ENCODE peak calls at places on chromosomes 1 and 21, in five cellular contexts. M, G, X, F and D are unnamed samples.
A peak's percentile ranks its signal among the peaks of the same experiment; 100 is the strongest.

GRCh38 chr1:202086579-202087350 is 36.0 kb upstream of the GPR37L1 start:
- DNase-seq in G (no peak), M (no peak), X (peak; percentile 7), F (no peak), D (no peak)

GRCh38 chr1:246907472-246907871 is 24.3 kb downstream of the AHCTF1 start:
- DNase-seq in M (peak; percentile 71), F (no peak), G (peak; percentile 81), X (peak; percentile 22), D (peak; percentile 37)

GRCh38 chr1:831522-831921 is 92.2 kb upstream of the SAMD11 start:
- DNase-seq in M (no peak), G (no peak), F (no peak), X (no peak), D (no peak)

GRCh38 chr1:30331415-30332065 is 391.8 kb downstream of the MATN1 start:
- DNase-seq in F (no peak), G (no peak), M (no peak), X (no peak), D (no peak)

GRCh38 chr1:156670359-156670758 is 6.8 kb downstream of the NES start:
- DNase-seq in G (no peak), M (no peak), X (no peak), F (no peak), D (no peak)

GRCh38 chr1:27637052-27637451 is 2.1 kb upstream of the FGR start:
- DNase-seq in G (no peak), M (no peak), F (no peak), X (no peak), D (no peak)

GRCh38 chr1:109751531-109752260 is 10.9 kb upstream of the GSTM3 start:
- DNase-seq in G (no peak), M (no peak), F (no peak), X (no peak), D (no peak)

GRCh38 chr1:77825356-77825709 is 45.9 kb downstream of the MIGA1 start:
- DNase-seq in X (peak; percentile 23), M (peak; percentile 74), G (peak; percentile 90), F (peak; percentile 27), D (peak; percentile 77)

GRCh38 chr1:63969461-63969893 is 195.7 kb downstream of the ROR1 start:
- DNase-seq in G (no peak), F (no peak), X (no peak), M (no peak), D (no peak)

GRCh38 chr1:19033926-19034680 is 77.6 kb upstream of the IFFO2 start:
- DNase-seq in F (no peak), G (no peak), X (no peak), M (no peak), D (peak; percentile 20)

GRCh38 chr1:180157576-180158057 is 2.9 kb downstream of the QSOX1 start:
- DNase-seq in F (no peak), M (no peak), G (no peak), X (no peak), D (no peak)

GRCh38 chr21:34534522-34534921 is 22.5 kb upstream of the KCNE1 start:
- DNase-seq in X (no peak), M (no peak), F (no peak), G (no peak), D (peak; percentile 51)

GRCh38 chr1:156284762-156285161 is 637 bp downstream of the TMEM79 start:
- DNase-seq in M (no peak), G (no peak), X (no peak), F (no peak), D (peak; percentile 42)

GRCh38 chr1:28986296-28986910 is 72.0 kb downstream of the EPB41 start:
- DNase-seq in X (no peak), G (no peak), M (no peak), F (no peak), D (no peak)

GRCh38 chr1:27296773-27297214 is 25.2 kb upstream of the TMEM222 start:
- DNase-seq in M (peak; percentile 77), F (no peak), X (peak; percentile 73), G (peak; percentile 61), D (peak; percentile 81)

GRCh38 chr1:66022904-66023620 is 230.4 kb downstream of the PDE4B start:
- DNase-seq in M (peak; percentile 66), G (peak; percentile 23), F (no peak), X (no peak), D (no peak)

GRCh38 chr1:115220340-115221030 is 117.6 kb downstream of the NGF start:
- DNase-seq in F (no peak), M (no peak), X (no peak), G (no peak), D (no peak)

GRCh38 chr1:31625561-31626272 is 8.2 kb downstream of the HCRTR1 start:
- DNase-seq in M (no peak), X (no peak), F (no peak), G (peak; percentile 80), D (peak; percentile 86)

GRCh38 chr1:172220376-172220775 is 200.1 kb upstream of the C1orf105 start:
- DNase-seq in X (no peak), G (no peak), M (no peak), F (no peak), D (no peak)

GRCh38 chr1:160459056-160459455 is 58.7 kb downstream of the VANGL2 start:
- DNase-seq in F (no peak), M (peak; percentile 72), X (no peak), G (no peak), D (no peak)

GRCh38 chr1:228751360-228752098 is 16.2 kb downstream of the RHOU start:
- DNase-seq in F (no peak), M (no peak), G (no peak), X (no peak), D (no peak)

GRCh38 chr21:17853393-17854275 is 34.5 kb upstream of the C21orf91 start:
- DNase-seq in M (no peak), G (no peak), X (no peak), F (no peak), D (no peak)

GRCh38 chr1:232901255-232901654 is 49.2 kb upstream of the NTPCR start:
- DNase-seq in M (peak; percentile 51), F (no peak), G (no peak), X (no peak), D (no peak)

GRCh38 chr1:200337410-200337809 is 72.4 kb downstream of the ZNF281 start:
- DNase-seq in G (no peak), X (no peak), F (no peak), M (no peak), D (no peak)

GRCh38 chr1:243251544-243251943 is 3.5 kb downstream of the CEP170 start:
- DNase-seq in M (no peak), X (no peak), F (no peak), G (no peak), D (no peak)

GRCh38 chr1:1208713-1209433 is 2.5 kb upstream of the TNFRSF18 start:
- DNase-seq in M (no peak), X (no peak), F (no peak), G (peak; percentile 10), D (no peak)

GRCh38 chr21:32206631-32207030 is 72.2 kb downstream of the MIS18A start:
- DNase-seq in X (no peak), F (no peak), G (no peak), M (no peak), D (no peak)

DNA sequence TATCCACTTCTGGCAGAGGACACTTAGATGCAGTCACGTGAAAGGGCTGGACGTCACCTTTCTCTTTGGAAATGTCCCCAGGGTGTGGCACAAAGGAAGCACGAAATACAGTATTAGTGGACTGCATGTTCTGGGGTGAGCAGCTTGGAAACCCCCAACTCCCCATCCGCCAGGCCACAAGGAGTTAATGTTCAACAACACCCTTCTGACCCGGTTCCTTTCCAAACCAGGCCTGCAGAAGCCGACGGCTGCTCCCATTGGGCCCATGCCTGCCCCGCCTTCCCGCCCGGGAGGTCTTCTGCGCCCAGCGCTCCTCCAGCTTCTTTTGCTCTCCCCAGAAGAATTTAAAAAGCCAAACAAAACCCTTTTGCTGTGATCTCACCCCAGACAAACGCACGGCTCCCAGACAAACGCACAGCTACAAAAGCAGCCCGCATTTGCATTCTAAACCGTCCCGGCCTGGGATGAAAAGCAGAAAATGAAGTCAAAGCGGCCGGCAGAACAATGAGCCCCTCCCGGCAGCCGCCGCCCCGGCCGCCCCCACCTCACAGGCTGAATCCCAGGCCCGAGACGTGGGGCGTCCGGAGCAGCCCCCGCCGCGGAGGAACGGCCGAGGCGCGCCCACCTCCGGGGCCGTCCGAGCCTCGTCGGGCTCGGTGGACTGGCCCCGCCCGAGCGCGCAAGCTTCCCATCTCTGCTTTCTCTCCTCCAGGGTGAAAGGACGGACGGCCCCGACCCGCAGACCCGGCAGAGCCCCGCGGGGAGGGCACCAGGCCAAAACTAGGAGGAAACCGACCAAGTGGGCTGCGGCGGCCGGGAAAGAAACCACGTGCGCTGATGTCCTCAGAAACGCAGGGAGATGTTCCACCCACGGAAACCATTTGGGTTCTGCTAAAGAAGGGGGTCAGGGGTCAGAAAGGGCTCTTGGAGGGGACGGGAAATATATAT is 101.9 kb downstream of the PLPP3 start:
- DNase-seq in M (no peak), X (peak; percentile 43), G (peak; percentile 45), F (no peak), D (peak; percentile 69)
- H3K4me3 ChIP-seq in M (peak overlapping the region; percentile 52), X (peak overlapping the region; percentile 66), G (peak overlapping the region; percentile 54), F (peak overlapping the region; percentile 49), D (peak overlapping the region; percentile 57)

GRCh38 chr21:46054031-46054430 is 43.9 kb upstream of the COL6A2 start:
- DNase-seq in G (no peak), F (no peak), X (no peak), M (no peak), D (no peak)
- H3K4me3 ChIP-seq in G (no peak overlapping the region), F (no peak overlapping the region), X (no peak overlapping the region), M (no peak overlapping the region), D (no peak overlapping the region)

DNA sequence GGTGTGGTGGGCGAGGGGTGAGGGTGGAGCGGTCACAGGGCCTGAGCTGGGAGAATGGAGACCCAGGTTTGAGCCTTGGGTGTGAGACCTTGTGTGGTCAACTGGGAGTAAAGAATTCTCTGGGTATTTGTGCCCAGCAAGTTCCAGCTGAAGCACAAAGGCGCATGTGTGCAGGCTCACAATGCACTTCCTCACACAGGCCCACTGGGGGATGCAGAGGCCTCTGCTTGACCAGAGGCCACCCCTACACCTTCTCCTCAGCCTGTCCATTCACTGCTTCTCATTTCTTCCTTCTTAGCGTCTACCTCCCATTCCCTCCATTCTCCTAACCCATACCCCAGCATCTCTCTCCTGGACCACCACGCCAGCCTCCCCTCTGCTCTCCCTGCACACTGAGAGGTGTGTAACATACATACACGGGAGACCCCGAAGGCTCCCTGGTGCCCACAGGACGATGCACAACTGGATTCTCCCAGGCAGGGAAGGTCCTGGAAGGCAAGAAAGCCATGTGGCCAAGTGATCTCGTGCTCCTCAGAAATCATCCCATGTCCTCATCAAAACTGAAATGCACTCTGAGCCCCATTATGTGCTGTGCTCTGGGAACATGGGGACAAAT is 12.3 kb upstream of the TTC39A start:
- DNase-seq in F (no peak), M (no peak), X (no peak), G (no peak), D (no peak)
- H3K4me3 ChIP-seq in F (no peak overlapping the region), M (no peak overlapping the region), X (no peak overlapping the region), G (no peak overlapping the region), D (no peak overlapping the region)

DNA sequence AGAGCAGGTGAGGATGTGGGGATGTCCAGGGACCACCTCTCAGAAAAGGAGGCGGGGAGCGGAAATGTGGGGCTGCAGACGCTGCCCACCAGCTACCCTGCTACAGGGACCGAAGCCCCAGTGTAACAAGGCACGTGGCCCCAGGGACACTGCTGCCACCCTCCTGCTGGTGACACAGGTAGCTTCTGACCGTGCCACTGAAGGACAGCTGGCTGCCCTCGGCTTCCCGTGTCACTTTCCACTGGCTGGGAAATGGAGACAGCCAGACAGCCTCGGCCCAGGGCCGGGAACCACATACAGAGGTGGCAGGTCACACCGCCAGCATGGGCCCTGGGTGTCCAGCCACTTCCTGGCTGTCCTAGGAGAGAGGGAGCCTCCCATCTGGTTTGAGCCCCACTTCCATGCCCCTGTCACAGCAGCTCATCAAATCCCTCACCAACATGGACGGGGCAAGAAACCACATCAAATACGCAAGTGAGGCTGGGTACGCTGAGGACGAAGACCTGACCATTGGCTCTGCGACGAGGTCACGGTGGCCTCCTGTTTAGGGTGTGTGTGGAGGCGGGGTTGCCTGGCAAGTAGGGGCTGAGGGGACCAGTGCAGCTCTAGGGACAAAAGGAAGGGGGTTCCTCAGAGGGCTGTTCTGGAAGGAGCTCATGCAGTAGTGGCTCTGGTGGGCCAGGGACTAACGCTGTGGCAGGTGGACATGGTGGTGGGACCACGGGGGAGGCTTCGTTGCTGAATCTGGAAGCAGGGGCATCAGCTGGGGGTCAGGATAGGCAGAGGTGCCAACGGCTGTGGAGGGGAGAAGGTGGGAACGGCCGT is 5.0 kb downstream of the PEX10 start:
- DNase-seq in M (no peak), G (no peak), F (no peak), X (no peak), D (no peak)
- H3K4me3 ChIP-seq in M (no peak overlapping the region), G (no peak overlapping the region), F (no peak overlapping the region), X (no peak overlapping the region), D (no peak overlapping the region)